ENCODE peak calls at places on chromosomes 4 and X, in five cellular contexts. I, G, S, W and A are unnamed samples.

GRCh38 chr4:2066571-2067445 is 7.7 kb downstream of the NAT8L start:
- DNase-seq in I (no peak), G (peak; percentile 47), W (no peak), S (no peak), A (no peak)

GRCh38 chrX:57821703-57822375 is 88.4 kb downstream of the ZXDA start:
- DNase-seq in G (no peak), S (peak; percentile 62), W (peak; percentile 54), I (no peak), A (peak; percentile 49)

GRCh38 chr4:41912546-41912945 is 22.7 kb upstream of the TMEM33 start:
- DNase-seq in W (peak; percentile 42), S (no peak), G (no peak), I (no peak), A (no peak)

GRCh38 chr4:15262396-15262795 is 165.4 kb upstream of the C1QTNF7 start:
- DNase-seq in I (no peak), S (peak; percentile 5), G (no peak), W (peak; percentile 33), A (no peak)

GRCh38 chr4:70902577-70903281 is 560 bp downstream of the MOB1B start:
- DNase-seq in G (no peak), S (peak; percentile 71), W (peak; percentile 48), I (no peak), A (peak; percentile 80)

GRCh38 chr4:1871471-1872021 is 353 bp downstream of the NSD2 start:
- DNase-seq in I (no peak), G (peak; percentile 77), S (peak; percentile 59), W (peak; percentile 42), A (peak; percentile 70)

GRCh38 chrX:153510383-153510782 is 7.1 kb upstream of the ATP2B3 start:
- DNase-seq in G (no peak), I (no peak), W (no peak), S (no peak), A (no peak)

GRCh38 chrX:110133735-110134370 is 130.9 kb downstream of the TMEM164 start:
- DNase-seq in W (no peak), S (no peak), G (no peak), I (no peak), A (no peak)

GRCh38 chrX:440636-441035 is 53.9 kb upstream of the PPP2R3B start:
- DNase-seq in G (peak; percentile 48), I (no peak), S (no peak), W (no peak), A (no peak)

GRCh38 chr4:1351854-1352633 is 5.0 kb downstream of the UVSSA start:
- DNase-seq in I (peak; percentile 76), G (peak; percentile 93), W (peak; percentile 79), S (peak; percentile 87), A (peak; percentile 91)

GRCh38 chr4:175308236-175308635 is 390.1 kb downstream of the ADAM29 start:
- DNase-seq in G (no peak), I (no peak), W (peak; percentile 74), S (peak; percentile 62), A (no peak)

GRCh38 chr4:154277164-154277563 is 214.4 kb downstream of the DCHS2 start:
- DNase-seq in I (no peak), G (no peak), W (no peak), S (no peak), A (no peak)